ENCODE peak calls at places on chromosomes 7 and 10, in nine cellular contexts. I is astrocyte of the hippocampus; N is non-pigmented ciliary epithelial cell; Y is stimulated activated CD8-positive, alpha-beta memory T cell treated with anti-CD3 and anti-CD28 coated beads, Interleukin-15, amount 100 ng/mL, for 48 hours; V is GM19239; Z is RPMI7951; E is activated CD4-positive, CD25-positive, alpha-beta regulatory T cell; L is heart right ventricle; X is cardiac muscle cell. P is an unnamed sample.

GRCh38 chr7:125877251-125877650 is 947.6 kb upstream of the POT1 start:
- DNase-seq in I (no peak), N (no peak), Y (no peak), V (no peak), Z (no peak), E (no peak), L (no peak), X (no peak), P (no peak)

GRCh38 chr10:11045487-11045886 is 27.8 kb downstream of the CELF2 start:
- DNase-seq in I (no peak), N (no peak), Y (no peak), V (no peak), Z (no peak), E (no peak), L (no peak), X (no peak), P (no peak)

GRCh38 chr7:473211-473734 is 46.4 kb downstream of the PDGFA start:
- DNase-seq in I (no peak), N (no peak), Y (no peak), V (no peak), Z (no peak), E (no peak), L (no peak), X (no peak), P (no peak)

GRCh38 chr7:6306471-6306870 is 34.0 kb upstream of the CYTH3 start:
- DNase-seq in I (peak; percentile 79), N (no peak), Y (no peak), V (no peak), Z (peak; percentile 73), E (no peak), L (no peak), X (peak; percentile 25), P (no peak)

GRCh38 chr7:10793995-10794780 is 179.5 kb upstream of the PHF14 start:
- DNase-seq in I (peak; percentile 36), N (no peak), Y (no peak), V (no peak), Z (no peak), E (no peak), L (no peak), X (no peak), P (no peak)

GRCh38 chr7:76358478-76359110 is at the start of gene YWHAG:
- DNase-seq in I (peak; percentile 96), N (no peak), Y (peak; percentile 80), V (peak; percentile 62), Z (peak; percentile 84), E (peak; percentile 87), L (peak; percentile 86), X (peak; percentile 92), P (peak; percentile 87)

GRCh38 chr10:88781206-88781605 is 21.3 kb upstream of the LIPM start:
- DNase-seq in I (no peak), N (no peak), Y (no peak), V (no peak), Z (no peak), E (no peak), L (no peak), X (no peak), P (no peak)

GRCh38 chr7:39741942-39742623 is 118.7 kb downstream of the RALA start:
- DNase-seq in I (no peak), N (no peak), Y (peak; percentile 21), V (no peak), Z (no peak), E (peak; percentile 2), L (no peak), X (peak; percentile 66), P (peak; percentile 36)

GRCh38 chr7:879706-880105 is 3.4 kb downstream of the GET4 start:
- DNase-seq in I (no peak), N (no peak), Y (no peak), V (no peak), Z (no peak), E (no peak), L (no peak), X (no peak), P (no peak)

P was measured in cerebellar cortex.